ENCODE peak calls at places on chromosome 20, in eight cellular contexts. J is ovary, L is mesothelial cell of epicardium, X is neural crest cell, K is stomach, O is astrocyte of the cerebellum, G is neural progenitor cell, P is Calu3. U is an unnamed sample.

GRCh38 chr20:59242714-59243626 is 57.4 kb upstream of the EDN3 start:
- DNase-seq in J (no peak), L (no peak), X (no peak), K (no peak), O (no peak), G (no peak), P (no peak), U (no peak)

GRCh38 chr20:17614176-17614811 is 44.4 kb downstream of the DSTN start:
- DNase-seq in J (peak; percentile 83), L (peak; percentile 40), X (no peak), K (peak; percentile 83), O (no peak), G (no peak), P (no peak), U (peak; percentile 88)

GRCh38 chr20:63597651-63598478 is 23.8 kb upstream of the HELZ2 start:
- DNase-seq in J (no peak), L (no peak), X (no peak), K (no peak), O (no peak), G (no peak), P (no peak), U (no peak)

GRCh38 chr20:22257912-22258311 is 326.5 kb downstream of the FOXA2 start:
- DNase-seq in J (no peak), L (no peak), X (no peak), K (no peak), O (no peak), G (no peak), P (no peak), U (no peak)

GRCh38 chr20:3889489-3890409 is 562 bp downstream of the PANK2 start:
- DNase-seq in J (peak; percentile 35), L (peak; percentile 54), X (peak; percentile 15), K (peak; percentile 40), O (no peak), G (no peak), P (peak; percentile 11), U (no peak)

GRCh38 chr20:19832875-19833274 is 74.8 kb downstream of the RIN2 start:
- DNase-seq in J (no peak), L (no peak), X (no peak), K (no peak), O (no peak), G (no peak), P (no peak), U (no peak)

GRCh38 chr20:32473231-32474008 is 111.7 kb downstream of the NOL4L start:
- DNase-seq in J (no peak), L (peak; percentile 37), X (no peak), K (no peak), O (no peak), G (peak; percentile 73), P (peak; percentile 37), U (no peak)

GRCh38 chr20:40218296-40218955 is 470.6 kb downstream of the MAFB start:
- DNase-seq in J (no peak), L (no peak), X (no peak), K (no peak), O (no peak), G (peak; percentile 11), P (no peak), U (no peak)

GRCh38 chr20:32089637-32090330 is 19.7 kb upstream of the TM9SF4 start:
- DNase-seq in J (no peak), L (no peak), X (no peak), K (no peak), O (no peak), G (peak; percentile 27), P (no peak), U (no peak)

GRCh38 chr20:36262440-36262839 is 26.2 kb downstream of the AAR2 start:
- DNase-seq in J (no peak), L (no peak), X (no peak), K (no peak), O (no peak), G (no peak), P (no peak), U (no peak)

GRCh38 chr20:62875419-62876355 is 14.1 kb upstream of the TCFL5 start:
- DNase-seq in J (peak; percentile 69), L (peak; percentile 79), X (peak; percentile 79), K (peak; percentile 76), O (peak; percentile 48), G (peak; percentile 90), P (peak; percentile 88), U (peak; percentile 92)

GRCh38 chr20:44961868-44962267 is 1.7 kb upstream of the TOMM34 start:
- DNase-seq in J (no peak), L (no peak), X (no peak), K (no peak), O (no peak), G (no peak), P (no peak), U (no peak)

GRCh38 chr20:44961024-44961866 is 1.0 kb upstream of the TOMM34 start:
- DNase-seq in J (no peak), L (no peak), X (no peak), K (no peak), O (no peak), G (no peak), P (no peak), U (no peak)

GRCh38 chr20:44959082-44959895 is 908 bp downstream of the TOMM34 start:
- DNase-seq in J (no peak), L (peak; percentile 49), X (no peak), K (no peak), O (peak; percentile 23), G (peak; percentile 67), P (peak; percentile 36), U (no peak)

GRCh38 chr20:44958276-44958675 is 1.9 kb downstream of the TOMM34 start:
- DNase-seq in J (no peak), L (no peak), X (no peak), K (no peak), O (no peak), G (no peak), P (no peak), U (no peak)

DNA sequence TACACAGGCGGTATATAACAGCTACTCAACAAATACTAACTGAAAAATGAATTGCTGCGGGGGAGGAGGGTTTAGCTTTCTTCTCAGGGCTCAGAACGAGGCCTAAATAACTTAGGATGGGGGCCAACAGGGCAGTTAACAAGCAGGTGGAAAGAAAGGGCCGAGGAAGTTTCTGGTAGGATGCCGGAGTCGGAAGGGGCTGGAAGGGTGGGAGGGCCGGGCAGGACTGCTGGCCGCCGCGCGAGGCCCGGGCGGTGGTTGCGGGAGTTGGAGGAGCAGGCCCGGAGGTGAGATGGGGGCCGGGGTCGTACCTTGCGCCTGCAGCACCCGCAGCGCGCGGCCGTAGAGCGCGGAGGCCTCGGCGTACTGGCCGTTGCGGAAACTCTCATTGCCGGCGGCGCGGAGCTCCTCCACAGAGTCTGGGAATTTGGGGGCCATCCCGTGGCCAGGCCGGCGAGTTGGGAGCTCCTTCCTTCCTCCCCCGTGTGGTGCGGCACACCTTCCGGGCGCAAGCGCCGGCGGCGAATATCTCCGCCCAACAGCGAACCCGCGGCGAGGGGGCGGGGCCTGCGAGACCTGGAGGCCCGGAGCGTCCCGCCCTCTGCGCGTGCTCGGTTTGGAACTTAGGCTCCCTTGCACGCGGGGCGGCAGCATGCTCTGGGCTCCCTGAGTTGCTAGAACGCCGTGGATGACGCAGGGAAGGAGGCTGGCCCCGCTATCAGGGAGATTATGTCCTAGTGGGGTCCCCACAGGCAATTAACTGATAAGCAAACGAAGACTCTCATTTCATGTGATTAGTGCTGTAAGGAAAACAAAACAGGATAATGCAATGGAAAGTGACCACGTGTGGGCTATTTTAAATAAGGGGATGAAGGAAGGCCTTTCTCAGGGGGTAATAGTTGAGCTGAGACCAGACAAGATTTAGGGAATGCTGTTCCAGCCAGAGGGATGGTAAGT is at the start of gene TOMM34:
- DNase-seq in J (peak; percentile 95), L (peak; percentile 93), X (peak; percentile 85), K (peak; percentile 98), O (peak; percentile 70), G (peak; percentile 97), P (peak; percentile 99), U (peak; percentile 94)
- TF ChIP-seq CTCF in J (no peak), L (no peak), X (no peak), K (no peak), O (no peak), G (no peak), P (no peak), U (no peak)

GRCh38 chr20:38962044-38962897 is at the start of gene DHX35:
- DNase-seq in J (peak; percentile 98), L (peak; percentile 98), X (peak; percentile 95), K (peak; percentile 98), O (peak; percentile 88), G (peak; percentile 99), P (peak; percentile 100), U (peak; percentile 99)
- TF ChIP-seq CTCF in J (no peak), L (no peak), X (peak; percentile 38), K (no peak), O (peak; percentile 50), G (peak; percentile 20), P (no peak), U (peak; percentile 45)

GRCh38 chr20:44888226-44889103 is 3.0 kb downstream of the YWHAB start:
- DNase-seq in J (no peak), L (no peak), X (no peak), K (no peak), O (no peak), G (no peak), P (peak; percentile 26), U (no peak)
- TF ChIP-seq CTCF in J (no peak), L (peak; percentile 45), X (peak; percentile 66), K (no peak), O (no peak), G (peak; percentile 15), P (peak; percentile 44), U (peak; percentile 39)

GRCh38 chr20:61661025-61661424 is 404.7 kb downstream of the TAF4 start:
- DNase-seq in J (no peak), L (no peak), X (no peak), K (no peak), O (no peak), G (no peak), P (no peak), U (no peak)

GRCh38 chr20:61660559-61660958 is 405.1 kb downstream of the TAF4 start:
- DNase-seq in J (no peak), L (no peak), X (no peak), K (no peak), O (no peak), G (no peak), P (no peak), U (no peak)

GRCh38 chr20:61661583-61661982 is 404.1 kb downstream of the TAF4 start:
- DNase-seq in J (no peak), L (no peak), X (no peak), K (no peak), O (no peak), G (no peak), P (no peak), U (no peak)

GRCh38 chr20:61658563-61658962 is 406.5 kb downstream of the CDH4 start:
- DNase-seq in J (no peak), L (no peak), X (no peak), K (no peak), O (no peak), G (no peak), P (no peak), U (no peak)

DNA sequence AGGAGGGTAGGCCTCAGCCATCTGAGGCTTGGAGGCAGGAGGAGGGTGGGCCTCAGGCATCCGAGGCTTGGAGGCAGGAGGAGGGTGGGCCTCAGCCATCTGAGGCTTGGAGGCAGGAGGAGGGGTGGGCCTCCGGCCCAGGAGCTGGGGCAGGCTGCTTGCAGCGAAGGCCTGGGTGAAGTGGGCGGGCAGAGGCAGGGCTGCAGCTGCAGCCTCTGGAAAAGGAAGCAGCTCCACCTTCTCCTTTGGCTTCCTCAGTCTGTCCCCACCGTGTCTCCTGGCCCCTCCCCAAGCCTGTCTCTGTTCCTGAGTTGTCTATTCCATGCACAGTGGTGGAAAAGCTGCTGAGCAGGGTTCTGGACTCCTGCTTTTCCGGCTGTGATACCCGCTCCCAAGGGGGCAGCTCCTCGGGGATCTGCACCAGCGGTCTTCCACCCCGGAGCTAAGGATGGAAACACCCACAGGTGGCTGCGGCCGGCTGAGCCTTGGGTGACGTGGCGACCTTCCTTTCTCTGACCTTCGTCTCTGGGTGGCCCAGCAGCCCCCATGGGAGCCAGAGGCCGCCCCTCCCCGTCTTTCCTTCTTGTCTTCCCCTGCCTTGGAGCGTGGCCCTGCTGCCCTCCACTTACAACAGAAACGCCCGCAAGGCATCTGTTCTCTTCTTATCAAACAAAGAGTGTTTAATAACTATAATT is 405.9 kb downstream of the TAF4 start:
- DNase-seq in J (no peak), L (no peak), X (peak; percentile 13), K (no peak), O (no peak), G (peak; percentile 49), P (no peak), U (no peak)
- TF ChIP-seq CTCF in J (no peak), L (no peak), X (no peak), K (no peak), O (no peak), G (no peak), P (no peak), U (no peak)